ENCODE peak calls at places on chromosomes 12 and 14, in eight cellular contexts. R is CD8-positive, alpha-beta T cell; B is heart left ventricle; L is upper lobe of right lung; W is dorsolateral prefrontal cortex; A is pancreas; U is effector memory CD4-positive, alpha-beta T cell; J is uterus. C is an unnamed sample.

GRCh38 chr12:19030603-19031002 is 98.9 kb upstream of the PLEKHA5 start:
- DNase-seq in R (no peak), B (no peak), L (no peak), W (no peak), A (no peak), U (no peak), J (no peak), C (no peak)

GRCh38 chr12:26276709-26277108 is 81.3 kb downstream of the SSPN start:
- DNase-seq in R (no peak), B (no peak), L (no peak), W (no peak), A (no peak), U (no peak), J (no peak), C (no peak)

GRCh38 chr14:55572578-55572977 is 7.4 kb upstream of the KTN1 start:
- DNase-seq in R (no peak), B (no peak), L (no peak), W (no peak), A (no peak), U (no peak), J (no peak), C (no peak)

GRCh38 chr12:93670104-93670503 is 7.1 kb upstream of the CRADD start:
- DNase-seq in R (no peak), B (no peak), L (no peak), W (no peak), A (no peak), U (no peak), J (no peak), C (no peak)

GRCh38 chr14:94056579-94057308 is 24.3 kb downstream of the DDX24 start:
- DNase-seq in R (no peak), B (no peak), L (no peak), W (no peak), A (no peak), U (no peak), J (no peak), C (no peak)

GRCh38 chr14:71856199-71856919 is 75.9 kb upstream of the RGS6 start:
- DNase-seq in R (no peak), B (no peak), L (no peak), W (no peak), A (no peak), U (no peak), J (no peak), C (no peak)

GRCh38 chr12:47576256-47576655 is 129.6 kb downstream of the RPAP3 start:
- DNase-seq in R (no peak), B (no peak), L (no peak), W (no peak), A (no peak), U (no peak), J (no peak), C (no peak)

GRCh38 chr14:31947680-31948580 is 129.2 kb upstream of the ARHGAP5 start:
- DNase-seq in R (no peak), B (no peak), L (no peak), W (no peak), A (no peak), U (no peak), J (no peak), C (no peak)

GRCh38 chr14:64704743-64705405 is 650 bp downstream of the PLEKHG3 start:
- DNase-seq in R (no peak), B (peak; percentile 74), L (peak; percentile 77), W (peak; percentile 59), A (peak; percentile 46), U (no peak), J (peak; percentile 41), C (peak; percentile 72)

GRCh38 chr14:32711103-32711680 is 227.5 kb upstream of the NPAS3 start:
- DNase-seq in R (no peak), B (no peak), L (no peak), W (no peak), A (peak; percentile 17), U (no peak), J (no peak), C (no peak)

GRCh38 chr12:88870000-88870737 is 289.9 kb upstream of the KITLG start:
- DNase-seq in R (no peak), B (no peak), L (no peak), W (no peak), A (no peak), U (no peak), J (no peak), C (no peak)

GRCh38 chr12:122980192-122981035 is at the start of gene ARL6IP4:
- DNase-seq in R (peak; percentile 64), B (peak; percentile 86), L (peak; percentile 89), W (peak; percentile 81), A (no peak), U (peak; percentile 51), J (peak; percentile 61), C (peak; percentile 73)

GRCh38 chr12:114430306-114430705 is 24.4 kb upstream of the TBX5 start:
- DNase-seq in R (no peak), B (no peak), L (no peak), W (no peak), A (no peak), U (no peak), J (no peak), C (no peak)

GRCh38 chr12:100128509-100128908 is 14.2 kb downstream of the BLTP3B start:
- DNase-seq in R (no peak), B (no peak), L (no peak), W (no peak), A (no peak), U (no peak), J (no peak), C (peak; percentile 77)

GRCh38 chr12:68303850-68304249 is 28.3 kb downstream of the MDM1 start:
- DNase-seq in R (no peak), B (no peak), L (no peak), W (no peak), A (no peak), U (no peak), J (peak; percentile 36), C (peak; percentile 34)

GRCh38 chr12:27456618-27457017 is 10.1 kb downstream of the SMCO2 start:
- DNase-seq in R (no peak), B (no peak), L (no peak), W (no peak), A (no peak), U (no peak), J (no peak), C (no peak)

GRCh38 chr12:124230117-124230757 is 64.7 kb upstream of the RFLNA start:
- DNase-seq in R (no peak), B (no peak), L (no peak), W (no peak), A (no peak), U (no peak), J (no peak), C (no peak)
- H3K27me3 ChIP-seq in R (no peaks in the 10 kb centered on the region), B (no peaks in the 10 kb centered on the region), L (no peaks in the 10 kb centered on the region), W (no peaks in the 10 kb centered on the region), A (no peaks in the 10 kb centered on the region), U (no peaks in the 10 kb centered on the region), J (no peaks in the 10 kb centered on the region), C (no peaks in the 10 kb centered on the region)

DNA sequence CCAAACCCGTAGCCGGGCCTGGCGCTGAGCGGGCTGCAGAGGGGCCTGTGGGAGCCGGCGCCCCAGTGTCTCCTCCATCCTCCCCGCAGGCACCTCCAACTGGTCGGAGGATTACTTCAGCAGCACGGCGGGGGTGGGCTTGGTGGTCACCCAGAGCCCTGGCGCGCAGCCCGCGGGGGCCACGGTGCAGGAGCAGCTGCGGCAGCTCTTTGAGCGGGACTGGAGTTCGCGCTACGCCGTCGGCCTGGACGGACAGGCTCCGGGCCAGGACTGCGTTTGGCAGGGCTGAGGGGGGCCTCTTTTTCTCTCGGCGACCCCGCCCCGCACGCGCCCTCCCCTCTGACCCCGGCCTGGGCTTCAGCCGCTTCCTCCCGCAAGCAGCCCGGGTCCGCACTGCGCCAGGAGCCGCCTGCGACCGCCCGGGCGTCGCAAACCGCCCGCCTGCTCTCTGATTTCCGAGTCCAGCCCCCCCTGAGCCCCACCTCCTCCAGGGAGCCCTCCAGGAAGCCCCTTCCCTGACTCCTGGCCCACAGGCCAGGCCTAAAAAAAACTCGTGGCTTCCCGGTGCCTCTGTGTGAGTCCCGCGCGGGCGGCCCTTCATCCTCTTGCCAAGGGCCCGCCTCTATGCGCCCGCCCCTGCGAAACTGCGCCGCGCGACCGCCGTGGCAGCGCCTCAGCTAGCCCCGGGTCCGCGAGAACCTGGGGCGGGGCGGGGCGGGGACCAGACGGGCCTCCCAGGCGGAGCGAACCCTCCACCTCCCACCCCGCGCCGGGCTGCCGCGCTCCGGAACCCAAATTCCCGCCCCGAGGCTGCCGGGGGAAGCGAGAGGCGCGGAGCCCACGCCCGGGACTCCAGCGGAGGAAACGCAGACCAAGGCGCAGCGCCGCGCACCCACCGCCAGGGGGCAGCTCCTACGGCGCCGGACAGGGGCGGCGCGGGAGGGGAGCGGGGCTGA is 8.3 kb downstream of the PLD4 start:
- DNase-seq in R (peak; percentile 89), B (peak; percentile 94), L (peak; percentile 94), W (peak; percentile 86), A (peak; percentile 77), U (peak; percentile 65), J (peak; percentile 93), C (peak; percentile 73)
- H3K27me3 ChIP-seq in R (no peaks in the 10 kb centered on the region), B (peaks cover 5% of the 10 kb centered on the region), L (no peaks in the 10 kb centered on the region), W (no peaks in the 10 kb centered on the region), A (no peaks in the 10 kb centered on the region), U (peaks cover 5% of the 10 kb centered on the region), J (no peaks in the 10 kb centered on the region), C (peaks cover 7% of the 10 kb centered on the region)

GRCh38 chr12:29041621-29042020 is 107.5 kb upstream of the FAR2 start:
- DNase-seq in R (no peak), B (no peak), L (no peak), W (no peak), A (no peak), U (no peak), J (no peak), C (no peak)

GRCh38 chr12:29043069-29043468 is 106.0 kb upstream of the FAR2 start:
- DNase-seq in R (no peak), B (no peak), L (no peak), W (no peak), A (no peak), U (no peak), J (no peak), C (no peak)

GRCh38 chr12:29048787-29049186 is 100.3 kb upstream of the FAR2 start:
- DNase-seq in R (no peak), B (no peak), L (no peak), W (no peak), A (no peak), U (no peak), J (no peak), C (no peak)

GRCh38 chr12:29050503-29050902 is 98.6 kb upstream of the FAR2 start:
- DNase-seq in R (no peak), B (no peak), L (no peak), W (no peak), A (no peak), U (no peak), J (no peak), C (no peak)

GRCh38 chr12:29044799-29045198 is 104.3 kb upstream of the FAR2 start:
- DNase-seq in R (no peak), B (no peak), L (no peak), W (no peak), A (no peak), U (no peak), J (no peak), C (no peak)
- H3K27me3 ChIP-seq in R (no peaks in the 10 kb centered on the region), B (no peaks in the 10 kb centered on the region), L (no peaks in the 10 kb centered on the region), W (no peaks in the 10 kb centered on the region), A (no peaks in the 10 kb centered on the region), U (no peaks in the 10 kb centered on the region), J (no peaks in the 10 kb centered on the region), C (no peaks in the 10 kb centered on the region)

DNA sequence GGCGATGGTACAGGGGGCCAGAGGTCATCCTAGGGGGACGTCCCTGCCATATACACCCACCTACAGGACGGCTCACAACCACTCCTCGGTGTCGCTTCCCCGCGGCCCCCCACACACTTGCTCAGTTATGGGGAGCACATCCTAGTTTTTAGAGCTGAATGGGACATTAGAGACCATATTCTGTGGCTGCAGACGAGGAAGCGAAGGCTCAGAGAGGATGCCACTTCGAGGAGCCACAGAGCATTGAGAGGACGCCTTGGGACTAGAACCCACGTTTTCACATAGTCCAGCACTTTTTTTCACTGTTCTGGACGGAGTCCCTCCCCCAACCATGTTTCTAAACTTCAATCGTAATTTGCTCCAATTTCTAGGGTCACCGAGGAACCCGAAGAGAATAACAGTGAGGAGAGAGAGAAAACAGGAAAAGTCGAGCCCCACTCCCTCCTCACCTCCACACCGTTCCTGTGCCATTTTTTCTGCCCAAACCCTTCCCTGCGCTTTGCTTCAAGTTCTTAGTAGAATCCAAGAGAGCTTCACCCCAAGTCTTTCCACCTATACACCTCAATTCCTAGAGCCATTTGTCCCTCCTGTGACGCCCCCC is 636 bp upstream of the ASCL1 start:
- DNase-seq in R (no peak), B (no peak), L (no peak), W (no peak), A (no peak), U (no peak), J (no peak), C (no peak)
- H3K27me3 ChIP-seq in R (peaks cover 12% of the 10 kb centered on the region), B (peaks cover 95% of the 10 kb centered on the region), L (peaks cover 88% of the 10 kb centered on the region), W (peaks cover 36% of the 10 kb centered on the region), A (peaks cover 27% of the 10 kb centered on the region), U (peaks cover 33% of the 10 kb centered on the region), J (no peaks in the 10 kb centered on the region), C (no peaks in the 10 kb centered on the region)